ENCODE peak calls at places on chromosomes 2 and 18, in five cellular contexts. V is hepatocyte, I is OCI-LY7, W is AG09319, B is epithelial cell of esophagus. X is an unnamed sample.

GRCh38 chr2:227655454-227655853 is 11.2 kb upstream of the SCYGR5 start:
- DNase-seq in V (peak), B (peak), W (peak), I (no peak), X (peak)

GRCh38 chr2:219645631-219646527 is 18.4 kb downstream of the SLC4A3 start:
- DNase-seq in I (no peak), W (peak), V (peak), B (peak), X (no peak)

GRCh38 chr18:46333371-46334199 is 229.4 kb downstream of the HAUS1 start:
- DNase-seq in B (peak), I (no peak), W (no peak), V (peak), X (peak)

GRCh38 chr2:10211822-10212438 is 89.4 kb downstream of the RRM2 start:
- DNase-seq in V (no peak), W (no peak), I (no peak), B (no peak), X (no peak)

GRCh38 chr2:74006424-74006823 is 21.7 kb downstream of the TET3 start:
- DNase-seq in W (no peak), I (no peak), V (no peak), B (no peak), X (no peak)

GRCh38 chr2:161414385-161415040 is 1.6 kb upstream of the TBR1 start:
- DNase-seq in V (peak), B (peak), I (no peak), W (no peak), X (peak)

GRCh38 chr2:174138161-174138560 is 110.2 kb downstream of the OLA1 start:
- DNase-seq in W (no peak), B (peak), V (no peak), I (peak), X (no peak)

GRCh38 chr2:85651097-85651496 is 16.9 kb downstream of the SFTPB start:
- DNase-seq in W (no peak), B (no peak), V (no peak), I (no peak), X (no peak)

GRCh38 chr2:171404719-171405118 is 29.1 kb downstream of the METTL8 start:
- DNase-seq in I (no peak), V (no peak), W (no peak), B (peak), X (no peak)

GRCh38 chr18:65527879-65528633 is 222.8 kb upstream of the CDH7 start:
- DNase-seq in W (no peak), I (no peak), V (no peak), B (peak), X (no peak)

GRCh38 chr18:3952031-3952430 is 502.1 kb downstream of the TGIF1 start:
- DNase-seq in W (no peak), V (no peak), I (no peak), B (no peak), X (no peak)

GRCh38 chr18:10142056-10142455 is 228.2 kb downstream of the VAPA start:
- DNase-seq in W (no peak), V (no peak), I (no peak), B (no peak), X (no peak)

GRCh38 chr2:11389551-11390528 is 45.4 kb upstream of the ROCK2 start:
- DNase-seq in I (no peak), W (peak), V (peak), B (peak), X (peak)

GRCh38 chr2:84631985-84632384 is 115.7 kb downstream of the DNAH6 start:
- DNase-seq in W (no peak), V (no peak), B (no peak), I (no peak), X (no peak)

GRCh38 chr2:232534940-232535735 is 4.4 kb upstream of the CHRNG start:
- DNase-seq in W (no peak), V (no peak), B (no peak), I (no peak), X (no peak)

GRCh38 chr18:57775937-57776336 is 27.2 kb downstream of the ATP8B1 start:
- DNase-seq in I (no peak), W (no peak), V (no peak), B (peak), X (no peak)

GRCh38 chr2:62826141-62826540 is 120.6 kb downstream of the EHBP1 start:
- DNase-seq in I (no peak), B (no peak), V (no peak), W (no peak), X (no peak)

GRCh38 chr2:61282104-61282590 is 120.2 kb downstream of the C2orf74 start:
- DNase-seq in I (no peak), W (no peak), V (no peak), B (no peak), X (no peak)

GRCh38 chr2:70482401-70482800 is 71.2 kb downstream of the TGFA start:
- DNase-seq in B (no peak), V (no peak), W (no peak), I (no peak), X (no peak)

GRCh38 chr2:200477667-200478121 is 32.2 kb downstream of the KCTD18 start:
- DNase-seq in I (no peak), V (no peak), W (no peak), B (no peak), X (no peak)

GRCh38 chr2:222000326-222000725 is 298.5 kb downstream of the PAX3 start:
- DNase-seq in V (no peak), B (peak), I (no peak), W (no peak), X (peak)

GRCh38 chr2:67641709-67642397 is 244.7 kb downstream of the ETAA1 start:
- DNase-seq in V (peak), W (no peak), I (no peak), B (peak), X (no peak)

GRCh38 chr2:26363323-26363722 is 16.7 kb upstream of the ADGRF3 start:
- DNase-seq in B (peak), W (no peak), V (peak), I (no peak), X (no peak)

GRCh38 chr2:233419626-233420431 is 65.5 kb downstream of the DGKD start:
- DNase-seq in V (no peak), I (peak), W (no peak), B (no peak), X (no peak)

GRCh38 chr18:6683112-6683876 is 46.2 kb upstream of the ARHGAP28 start:
- DNase-seq in V (peak), B (no peak), I (no peak), W (no peak), X (no peak)

GRCh38 chr18:9951022-9951859 is 37.4 kb downstream of the VAPA start:
- DNase-seq in B (peak), V (peak), W (peak), I (peak), X (peak)

GRCh38 chr2:70728128-70728527 is 39.9 kb downstream of the ADD2 start:
- DNase-seq in B (peak), V (no peak), I (no peak), W (no peak), X (no peak)

GRCh38 chr2:161415041-161415440 is 1.1 kb upstream of the TBR1 start:
- DNase-seq in B (no peak), W (no peak), I (no peak), V (no peak), X (no peak)

GRCh38 chr2:161423351-161424178 is 7.5 kb downstream of the TBR1 start:
- DNase-seq in W (no peak), I (no peak), V (peak), B (no peak), X (peak)

GRCh38 chr2:207767461-207768167 is 2.1 kb downstream of the FZD5 start:
- DNase-seq in I (no peak), V (peak), B (peak), W (no peak), X (peak)
- TF ChIP-seq CTCF in I (no peak), V (peak), B (peak), W (peak), X (peak)

DNA sequence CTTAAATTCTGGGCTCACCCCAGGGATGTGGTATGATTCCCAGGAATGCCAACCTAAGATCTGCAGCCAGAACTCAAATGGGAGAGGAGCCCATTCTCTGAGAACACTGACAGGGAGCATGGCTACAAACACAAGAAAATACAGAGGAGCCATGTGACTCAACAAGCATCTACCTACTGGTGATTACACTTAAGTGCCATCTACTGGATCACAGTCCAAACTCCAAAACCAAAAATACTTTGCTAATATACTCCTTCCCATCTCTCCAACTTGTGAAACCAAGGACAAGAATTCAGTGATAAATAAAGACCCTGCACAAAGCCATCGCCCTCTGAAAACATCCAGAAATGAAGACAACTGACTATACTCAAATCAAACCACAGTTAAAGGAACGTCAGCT is 116.9 kb downstream of the NR4A2 start:
- DNase-seq in B (peak), V (no peak), W (no peak), I (no peak), X (no peak)
- TF ChIP-seq CTCF in B (peak), V (no peak), W (no peak), I (no peak), X (no peak)

GRCh38 chr18:61892683-61893303 is at the start of gene RNF152:
- DNase-seq in W (no peak), B (peak), V (peak), I (no peak), X (no peak)
- TF ChIP-seq CTCF in W (peak), B (no peak), V (peak), I (no peak), X (no peak)

DNA sequence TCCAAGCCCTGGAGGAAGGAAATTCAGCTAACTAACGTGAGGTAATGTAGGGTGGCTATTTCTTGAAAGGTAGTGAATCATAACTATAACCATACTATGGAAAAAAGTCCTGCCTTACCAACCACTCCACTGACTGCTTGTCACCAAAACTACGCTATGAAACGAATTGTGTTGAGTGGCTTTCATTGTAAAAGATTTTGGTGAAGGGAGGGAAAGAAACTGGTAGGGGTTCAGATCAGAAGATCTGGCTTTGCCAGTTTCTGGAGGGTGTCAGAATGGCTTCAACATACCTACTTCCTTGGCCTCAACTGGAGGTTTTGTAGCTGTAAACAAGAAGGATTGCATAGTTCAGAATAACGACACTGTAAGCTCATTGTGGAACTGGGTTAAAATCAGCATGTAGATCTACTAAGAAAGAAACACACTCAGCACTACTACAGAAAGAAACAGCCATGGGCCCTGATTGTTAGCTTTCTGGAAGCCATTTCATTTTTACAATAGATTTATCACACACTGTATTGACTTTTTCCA is 2.1 kb upstream of the ITGA4 start:
- DNase-seq in W (no peak), I (no peak), B (no peak), V (no peak), X (no peak)
- TF ChIP-seq CTCF in W (no peak), I (no peak), B (no peak), V (no peak), X (no peak)

GRCh38 chr2:535222-535621 is 142.0 kb downstream of the TMEM18 start:
- DNase-seq in V (no peak), B (no peak), W (no peak), I (no peak), X (peak)
- TF ChIP-seq CTCF in V (no peak), B (no peak), W (peak), I (no peak), X (peak)